ENCODE peak calls at places on chromosomes 12 and 14, in four cellular contexts. F is Calu3; I is activated T-helper 9 cell treated with anti-CD3 and anti-CD28 coated beads, Interleukin-2, amount 50 U/mL, for 16 hours; Y is stimulated activated CD4-positive, alpha-beta T cell treated with anti-CD3 and anti-CD28 coated beads, Interleukin-2, amount 100 ng/mL, for 24 hours. O is an unnamed sample.
A peak's percentile ranks its signal among the peaks of the same experiment; 100 is the strongest.

GRCh38 chr12:2959508-2960431 is 573 bp downstream of the TEAD4 start:
- DNase-seq in F (peak; percentile 63), I (no peak), Y (peak; percentile 43), O (peak; percentile 60)

GRCh38 chr12:110371408-110372055 is 32.0 kb downstream of the ANAPC7 start:
- DNase-seq in Y (no peak), I (no peak), F (no peak), O (peak; percentile 86)

GRCh38 chr14:59819446-59820088 is 51.0 kb downstream of the RTN1 start:
- DNase-seq in F (no peak), Y (no peak), I (no peak), O (no peak)

GRCh38 chr14:105857816-105858675 is 331.7 kb downstream of the TMEM121 start:
- DNase-seq in F (no peak), I (no peak), Y (no peak), O (no peak)

GRCh38 chr12:110252716-110253115 is 28.3 kb upstream of the ATP2A2 start:
- DNase-seq in Y (no peak), F (no peak), I (no peak), O (no peak)

GRCh38 chr12:28383368-28383767 is 193.1 kb downstream of the CCDC91 start:
- DNase-seq in Y (no peak), I (no peak), F (no peak), O (no peak)

GRCh38 chr14:29927596-29928341 is at the start of gene PRKD1:
- DNase-seq in F (peak; percentile 75), Y (peak; percentile 4), I (no peak), O (peak; percentile 59)

GRCh38 chr14:68934034-68934433 is 45.1 kb downstream of the ACTN1 start:
- DNase-seq in I (no peak), F (no peak), Y (no peak), O (no peak)

GRCh38 chr14:104288272-104288671 is 149.9 kb downstream of the KIF26A start:
- DNase-seq in I (no peak), Y (no peak), F (no peak), O (no peak)

GRCh38 chr14:59282366-59282765 is 93.9 kb downstream of the DAAM1 start:
- DNase-seq in Y (no peak), I (no peak), F (no peak), O (no peak)

GRCh38 chr14:45201908-45202307 is 51.1 kb downstream of the MIS18BP1 start:
- DNase-seq in Y (peak; percentile 11), I (no peak), F (no peak), O (no peak)

GRCh38 chr12:11635341-11635740 is 14.1 kb upstream of the ETV6 start:
- DNase-seq in I (no peak), F (no peak), Y (no peak), O (no peak)

GRCh38 chr12:109875572-109876131 is 4.7 kb downstream of the GLTP start:
- DNase-seq in Y (no peak), F (peak; percentile 62), I (no peak), O (no peak)